ENCODE peak calls at places on chromosome X, in seven cellular contexts. C, S, L, G, K, M and B are unnamed samples.

GRCh38 chrX:41085883-41086626 is 810 bp downstream of the USP9X start:
- DNase-seq in C (peak; percentile 35), S (peak; percentile 45), L (peak; percentile 14), G (no peak), K (peak; percentile 41), M (no peak), B (peak; percentile 55)

GRCh38 chrX:78375894-78376293 is 48.5 kb upstream of the CYSLTR1 start:
- DNase-seq in C (no peak), S (no peak), L (peak; percentile 57), G (no peak), K (no peak), M (no peak), B (no peak)

GRCh38 chrX:6299724-6300123 is 71.1 kb upstream of the NLGN4X start:
- DNase-seq in C (no peak), S (no peak), L (no peak), G (no peak), K (no peak), M (no peak), B (no peak)

GRCh38 chrX:56812515-56813105 is 83.6 kb downstream of the NBDY start:
- DNase-seq in C (no peak), S (peak; percentile 14), L (no peak), G (no peak), K (no peak), M (no peak), B (no peak)

GRCh38 chrX:29466441-29466840 is 748.9 kb upstream of the MAGEB2 start:
- DNase-seq in C (no peak), S (no peak), L (no peak), G (no peak), K (no peak), M (peak; percentile 73), B (no peak)

GRCh38 chrX:16838202-16839066 is 31.7 kb downstream of the RBBP7 start:
- DNase-seq in C (no peak), S (no peak), L (peak; percentile 72), G (no peak), K (peak; percentile 30), M (peak; percentile 96), B (peak; percentile 26)

GRCh38 chrX:39689374-39690104 is 408.2 kb downstream of the BCOR start:
- DNase-seq in C (no peak), S (no peak), L (peak; percentile 6), G (no peak), K (no peak), M (no peak), B (no peak)

GRCh38 chrX:46325312-46325877 is 219.8 kb downstream of the ZNF674 start:
- DNase-seq in C (no peak), S (no peak), L (peak; percentile 41), G (no peak), K (no peak), M (peak; percentile 78), B (no peak)

GRCh38 chrX:103397707-103398106 is 21.4 kb downstream of the BEX3 start:
- DNase-seq in C (no peak), S (no peak), L (no peak), G (no peak), K (no peak), M (no peak), B (no peak)

GRCh38 chrX:128518508-128518907 is 466.3 kb upstream of the ACTRT1 start:
- DNase-seq in C (no peak), S (peak; percentile 4), L (no peak), G (no peak), K (no peak), M (no peak), B (no peak)

GRCh38 chrX:119826399-119826959 is 26.3 kb downstream of the UPF3B start:
- DNase-seq in C (peak; percentile 23), S (no peak), L (peak; percentile 55), G (no peak), K (no peak), M (no peak), B (no peak)

GRCh38 chrX:150508461-150509367 is 59.7 kb upstream of the MTM1 start:
- DNase-seq in C (peak; percentile 25), S (no peak), L (no peak), G (no peak), K (peak; percentile 77), M (no peak), B (peak; percentile 43)

GRCh38 chrX:150506486-150506885 is 61.9 kb upstream of the MTM1 start:
- DNase-seq in C (no peak), S (no peak), L (no peak), G (no peak), K (no peak), M (no peak), B (no peak)

GRCh38 chrX:150506020-150506419 is 62.4 kb upstream of the MTM1 start:
- DNase-seq in C (no peak), S (no peak), L (no peak), G (no peak), K (no peak), M (no peak), B (no peak)

GRCh38 chrX:150508018-150508417 is 60.4 kb upstream of the MTM1 start:
- DNase-seq in C (no peak), S (no peak), L (no peak), G (no peak), K (peak; percentile 42), M (no peak), B (no peak)

DNA sequence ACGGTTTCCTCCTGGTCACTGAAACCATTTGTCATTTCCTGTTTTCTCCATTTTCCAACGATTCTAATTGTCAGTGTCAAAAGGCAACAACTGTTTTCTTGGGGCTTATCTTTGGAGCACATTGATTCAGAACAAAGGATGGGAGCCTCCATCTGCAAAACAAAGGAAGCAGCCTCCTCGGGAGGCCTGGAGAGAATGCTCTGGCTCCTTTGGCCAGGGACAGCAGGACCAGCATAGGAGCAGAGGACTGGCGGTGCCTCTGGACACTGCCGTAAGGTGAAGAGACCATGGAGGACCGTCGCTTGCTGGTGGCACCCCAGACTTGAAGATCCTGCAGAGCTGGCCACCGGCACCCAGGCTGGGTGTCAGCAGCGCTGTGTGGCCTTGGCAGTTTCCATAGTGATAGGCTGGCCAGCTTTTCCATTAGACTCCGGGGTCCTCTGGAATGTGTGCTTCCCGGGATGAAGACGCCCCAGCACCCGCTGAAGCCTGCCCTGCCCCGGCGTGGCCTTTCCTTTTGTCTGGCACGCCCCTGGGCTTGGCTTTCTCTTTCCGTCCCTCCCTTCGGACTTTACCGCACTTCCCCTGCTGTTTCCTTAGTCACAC is 61.1 kb upstream of the MTM1 start:
- DNase-seq in C (no peak), S (no peak), L (no peak), G (no peak), K (peak; percentile 35), M (no peak), B (no peak)
- H3K4me3 ChIP-seq in C (no peak overlapping the region), S (no peak overlapping the region), L (no peak overlapping the region), G (no peak overlapping the region), K (peak overlapping the region; percentile 43), M (no peak overlapping the region), B (no peak overlapping the region)

DNA sequence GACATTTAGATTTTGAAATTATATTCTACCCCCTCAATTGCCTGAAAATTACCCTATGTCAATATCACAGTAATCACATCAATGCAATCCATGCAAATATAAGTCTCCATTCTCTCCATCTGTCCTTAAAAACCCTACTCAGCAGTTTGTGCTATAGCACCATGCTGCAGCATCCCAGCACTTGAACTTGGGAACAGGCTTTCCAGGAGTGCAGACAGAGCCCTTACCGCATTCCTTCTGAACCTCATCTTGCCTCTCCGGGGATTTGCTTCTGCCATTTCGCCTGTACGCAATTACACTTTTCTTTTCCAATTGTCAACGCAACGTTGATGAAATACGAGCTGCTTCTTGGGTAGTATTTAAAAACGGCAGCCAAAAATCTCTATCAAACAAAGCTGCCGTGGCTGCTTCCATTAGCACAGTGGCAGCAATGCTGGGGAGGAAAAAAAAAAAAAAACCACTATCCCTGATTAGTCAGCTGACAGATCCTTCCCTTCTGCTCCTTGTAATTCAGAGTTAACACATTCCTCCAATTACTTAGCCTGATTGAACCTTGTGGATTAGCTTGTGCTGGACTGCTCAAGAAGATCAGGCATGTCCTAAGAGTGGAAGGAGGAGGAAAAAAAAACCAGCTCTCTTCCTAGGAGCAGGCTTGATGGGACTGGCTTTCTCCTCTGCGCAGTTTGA is 65.6 kb downstream of the MCF2 start:
- DNase-seq in C (no peak), S (no peak), L (no peak), G (no peak), K (no peak), M (peak; percentile 12), B (no peak)
- H3K4me3 ChIP-seq in C (no peak overlapping the region), S (no peak overlapping the region), L (no peak overlapping the region), G (no peak overlapping the region), K (peak overlapping the region; percentile 11), M (peak overlapping the region; percentile 37), B (no peak overlapping the region)

GRCh38 chrX:15493118-15494082 is at the start of gene PIR:
- DNase-seq in C (peak; percentile 64), S (peak; percentile 50), L (peak; percentile 73), G (peak; percentile 75), K (peak; percentile 84), M (no peak), B (peak; percentile 89)
- H3K4me3 ChIP-seq in C (peak within 1 kb of the TSS; percentile 45), S (peak within 1 kb of the TSS; percentile 63), L (peak within 1 kb of the TSS; percentile 65), G (peak within 1 kb of the TSS; percentile 66), K (peak within 1 kb of the TSS; percentile 59), M (peak within 1 kb of the TSS; percentile 63), B (peak within 1 kb of the TSS; percentile 74)

DNA sequence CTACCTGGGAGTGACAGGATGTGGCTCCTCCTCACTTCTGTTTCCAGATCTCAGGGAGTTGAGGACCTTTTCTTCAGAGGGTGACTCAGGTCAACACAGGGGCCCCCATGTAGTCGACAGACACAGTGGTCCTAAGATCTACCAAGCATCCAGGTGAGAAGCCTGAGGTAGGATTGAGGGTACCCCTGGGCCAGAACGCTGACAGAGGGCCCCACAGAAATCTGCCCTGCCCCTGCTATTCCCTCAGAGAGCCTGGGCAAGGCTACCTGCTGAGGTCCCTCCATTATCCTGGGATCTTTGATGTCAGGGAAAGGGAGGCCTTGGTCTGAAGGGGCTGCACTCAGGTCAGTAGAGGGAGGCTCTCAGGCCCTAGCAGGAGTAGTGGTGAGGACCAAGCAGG is 1.5 kb downstream of the MAGEA12 start:
- DNase-seq in C (no peak), S (no peak), L (no peak), G (no peak), K (no peak), M (no peak), B (no peak)
- H3K4me3 ChIP-seq in C (no peak overlapping the region), S (no peak overlapping the region), L (no peak overlapping the region), G (no peak overlapping the region), K (no peak overlapping the region), M (no peak overlapping the region), B (no peak overlapping the region)